ENCODE peak calls at places on chromosomes 16 and 17, in five cellular contexts. S is lower leg skin, E is heart left ventricle, B is bronchial epithelial cell, D is AG09309. H is an unnamed sample.

GRCh38 chr16:19396555-19397011 is 21.1 kb upstream of the TMC5 start:
- DNase-seq in E (no peak), B (peak; percentile 68), D (no peak), S (peak; percentile 21), H (no peak)

GRCh38 chr16:16042076-16042475 is 92.7 kb downstream of the ABCC1 start:
- DNase-seq in D (peak; percentile 68), E (peak; percentile 70), B (no peak), S (no peak), H (peak; percentile 92)

GRCh38 chr17:75535119-75535537 is 9.6 kb downstream of the LLGL2 start:
- DNase-seq in B (no peak), S (no peak), E (no peak), D (no peak), H (no peak)

GRCh38 chr16:78115659-78116058 is 16.2 kb downstream of the WWOX start:
- DNase-seq in B (no peak), D (no peak), S (no peak), E (no peak), H (no peak)

GRCh38 chr16:77194295-77195231 is 3.6 kb downstream of the MON1B start:
- DNase-seq in D (no peak), B (no peak), E (no peak), S (no peak), H (no peak)

GRCh38 chr16:8026450-8026849 is 563.9 kb downstream of the TMEM114 start:
- DNase-seq in E (no peak), B (no peak), D (no peak), S (no peak), H (no peak)

GRCh38 chr16:30997000-30997886 is 12.2 kb downstream of the HSD3B7 start:
- DNase-seq in E (peak; percentile 85), D (no peak), B (peak; percentile 55), S (peak; percentile 82), H (no peak)

GRCh38 chr16:52976539-52977167 is 76.0 kb downstream of the CHD9NB start:
- DNase-seq in B (peak; percentile 63), S (no peak), E (no peak), D (peak; percentile 5), H (no peak)

GRCh38 chr16:56294599-56294998 is 103.3 kb downstream of the GNAO1 start:
- DNase-seq in B (peak; percentile 13), S (no peak), E (no peak), D (peak; percentile 23), H (peak; percentile 81)

GRCh38 chr17:29582767-29583166 is 6.7 kb downstream of the GIT1 start:
- DNase-seq in S (no peak), B (no peak), D (no peak), E (peak; percentile 23), H (no peak)

GRCh38 chr17:35795871-35796265 is 427 bp upstream of the MMP28 start:
- DNase-seq in E (no peak), B (no peak), D (no peak), S (no peak), H (no peak)

DNA sequence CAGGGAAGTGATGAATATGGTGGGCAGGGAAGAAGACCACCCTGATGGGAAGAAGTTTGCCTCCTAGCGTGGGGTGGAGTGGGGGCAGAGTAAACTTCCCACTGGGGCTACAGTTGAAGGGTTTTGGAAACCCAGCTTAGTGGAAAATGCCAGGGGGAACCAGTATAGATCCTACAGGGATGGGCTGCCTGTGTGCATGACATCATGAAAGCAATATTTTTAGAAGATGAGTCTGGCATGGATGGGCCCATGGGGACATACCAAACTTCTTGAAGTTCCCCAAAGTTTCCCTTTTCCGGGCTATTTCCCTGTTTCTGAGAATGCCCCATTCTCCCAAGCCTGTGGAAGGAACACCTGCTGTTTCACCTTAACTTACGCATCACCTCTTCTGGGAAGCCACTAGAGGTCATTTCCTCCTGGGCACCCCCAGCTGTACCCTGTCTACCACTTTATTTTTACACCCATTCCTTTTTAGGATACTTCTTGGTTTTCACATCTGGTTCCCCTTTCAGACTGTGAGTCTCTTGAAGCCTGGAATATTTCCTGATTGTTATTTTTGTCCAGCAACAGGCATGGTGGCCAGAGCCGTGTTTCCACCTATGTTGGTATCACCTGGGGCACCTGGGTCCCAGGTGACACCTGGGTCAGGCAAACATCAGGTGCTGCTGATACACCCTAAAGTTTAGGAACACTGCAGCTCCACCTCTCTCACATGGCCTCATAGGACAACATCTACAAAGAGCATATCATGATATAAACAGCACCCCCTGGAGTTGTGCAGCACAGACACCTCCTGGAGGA is 9.8 kb downstream of the SOCS3 start:
- DNase-seq in S (no peak), E (no peak), B (no peak), D (no peak), H (no peak)
- TF ChIP-seq CTCF in S (no peak), E (no peak), B (peak; percentile 6), D (no peak), H (no peak)

GRCh38 chr17:16446338-16446983 is 31.1 kb downstream of the TRPV2 start:
- DNase-seq in S (no peak), D (no peak), B (no peak), E (no peak), H (no peak)
- H3K4me3 ChIP-seq in S (no peak overlapping the region), D (no peak overlapping the region), B (no peak overlapping the region), E (no peak overlapping the region), H (no peak overlapping the region)

GRCh38 chr16:58336332-58337089 is 41.7 kb upstream of the PRSS54 start:
- DNase-seq in B (peak; percentile 55), E (peak; percentile 71), D (peak; percentile 17), S (peak; percentile 75), H (peak; percentile 7)

GRCh38 chr16:58333937-58334336 is 39.1 kb upstream of the PRSS54 start:
- DNase-seq in D (no peak), S (no peak), E (no peak), B (no peak), H (no peak)

GRCh38 chr16:58338205-58338604 is 43.4 kb upstream of the PRSS54 start:
- DNase-seq in S (no peak), D (no peak), B (no peak), E (no peak), H (no peak)

GRCh38 chr16:58337090-58337444 is 42.2 kb upstream of the PRSS54 start:
- DNase-seq in S (no peak), B (no peak), E (no peak), D (no peak), H (no peak)

DNA sequence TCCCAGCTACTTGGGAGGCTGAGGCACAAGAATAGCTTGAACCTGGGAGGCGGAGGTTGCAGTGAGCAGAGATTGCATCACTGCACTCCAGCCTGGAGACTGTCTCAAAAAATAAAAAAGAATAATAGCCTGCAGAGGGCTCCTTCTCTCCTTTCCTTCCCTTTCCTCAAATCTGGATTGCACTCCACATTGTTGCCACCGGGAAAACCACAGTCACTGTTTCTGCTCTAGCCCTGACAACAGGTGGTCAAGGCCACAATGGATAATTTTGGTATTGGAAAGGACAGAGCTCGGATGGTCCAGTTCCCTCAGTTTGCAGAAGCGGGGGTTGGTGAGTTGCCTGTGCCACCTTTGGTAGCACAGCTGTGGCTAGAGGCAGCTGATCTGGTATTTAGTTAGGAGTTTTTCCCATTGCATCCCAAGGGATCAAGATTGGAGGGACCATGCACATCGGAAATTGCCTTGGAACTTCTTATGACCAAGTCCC is 44.7 kb upstream of the PRSS54 start:
- DNase-seq in E (peak; percentile 39), B (peak; percentile 22), D (no peak), S (no peak), H (no peak)
- TF ChIP-seq CTCF in E (peak; percentile 29), B (no peak), D (peak; percentile 47), S (no peak), H (peak; percentile 21)

GRCh38 chr17:65035191-65035590 is 21.3 kb downstream of the GNA13 start:
- DNase-seq in S (no peak), E (no peak), D (no peak), B (no peak), H (no peak)
- H3K4me3 ChIP-seq in S (no peak overlapping the region), E (no peak overlapping the region), D (no peak overlapping the region), B (no peak overlapping the region), H (no peak overlapping the region)

GRCh38 chr16:12158428-12158827 is 181.9 kb downstream of the SNX29 start:
- DNase-seq in E (no peak), S (no peak), D (peak; percentile 97), B (peak; percentile 71), H (peak; percentile 90)

GRCh38 chr16:12160249-12160648 is 183.7 kb downstream of the SNX29 start:
- DNase-seq in S (no peak), D (no peak), B (no peak), E (no peak), H (no peak)

GRCh38 chr16:12157510-12158093 is 181.1 kb downstream of the SNX29 start:
- DNase-seq in S (no peak), E (no peak), B (no peak), D (no peak), H (peak; percentile 44)

GRCh38 chr16:12159672-12160071 is 183.1 kb downstream of the SNX29 start:
- DNase-seq in E (no peak), D (no peak), B (no peak), S (no peak), H (no peak)

DNA sequence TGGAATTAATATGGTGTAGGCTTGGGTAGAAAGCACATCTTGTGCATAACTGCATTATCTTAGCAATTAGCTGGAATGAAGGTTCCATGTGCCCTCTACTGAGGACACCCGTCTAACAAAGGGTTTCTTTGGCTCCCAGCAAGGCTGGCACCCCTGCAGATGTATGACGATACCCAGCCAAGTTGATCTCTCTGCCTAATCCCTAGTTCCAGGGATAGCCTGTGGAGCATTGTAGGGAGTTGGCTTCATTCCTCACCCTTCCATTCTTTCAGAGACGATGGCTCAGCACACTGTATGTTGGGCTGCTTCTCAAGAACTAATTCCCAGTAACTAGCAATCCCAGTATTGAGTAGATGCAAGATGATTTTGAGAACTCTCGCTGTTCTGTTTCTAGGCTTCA is 182.5 kb downstream of the SNX29 start:
- DNase-seq in D (no peak), E (no peak), S (no peak), B (no peak), H (no peak)
- TF ChIP-seq CTCF in D (no peak), E (no peak), S (no peak), B (no peak), H (no peak)